ENCODE peak calls at places on chromosomes 12 and 14, in seven cellular contexts. D is CD8-positive, alpha-beta memory T cell; J is NB4; E is stromal cell of bone marrow; Y is NCI-H69; C is EL; H is neural progenitor cell. L is an unnamed sample.

GRCh38 chr14:90698379-90698869 is 117.8 kb downstream of the TTC7B start:
- DNase-seq in D (no peak), J (no peak), E (peak), Y (peak), C (peak), H (no peak), L (no peak)

GRCh38 chr12:43835656-43836454 is at the start of gene TMEM117:
- DNase-seq in D (peak), J (peak), E (no peak), Y (peak), C (peak), H (peak), L (peak)

GRCh38 chr12:47757840-47758583 is 668 bp downstream of the RAPGEF3 start:
- DNase-seq in D (no peak), J (peak), E (no peak), Y (peak), C (no peak), H (peak), L (no peak)

GRCh38 chr12:124152733-124153132 is 142.2 kb upstream of the RFLNA start:
- DNase-seq in D (no peak), J (no peak), E (no peak), Y (no peak), C (no peak), H (no peak), L (no peak)

GRCh38 chr14:91418387-91419043 is 895 bp upstream of the CCDC88C start:
- DNase-seq in D (peak), J (peak), E (no peak), Y (peak), C (peak), H (peak), L (peak)

GRCh38 chr14:42665083-42665482 is 1058.4 kb downstream of the LRFN5 start:
- DNase-seq in D (no peak), J (no peak), E (no peak), Y (peak), C (no peak), H (no peak), L (peak)

GRCh38 chr14:57066887-57067513 is 201.7 kb downstream of the EXOC5 start:
- DNase-seq in D (no peak), J (peak), E (no peak), Y (peak), C (no peak), H (peak), L (peak)

GRCh38 chr12:65335021-65335714 is 56.7 kb downstream of the MSRB3 start:
- DNase-seq in D (no peak), J (peak), E (peak), Y (no peak), C (peak), H (no peak), L (no peak)

GRCh38 chr12:69241444-69242092 is 2.2 kb downstream of the CPSF6 start:
- DNase-seq in D (no peak), J (peak), E (no peak), Y (peak), C (no peak), H (no peak), L (no peak)

GRCh38 chr12:131087991-131088700 is 134.4 kb downstream of the ADGRD1 start:
- DNase-seq in D (no peak), J (no peak), E (no peak), Y (no peak), C (no peak), H (no peak), L (no peak)

GRCh38 chr12:1583421-1584078 is 10.8 kb downstream of the FBXL14 start:
- DNase-seq in D (peak), J (peak), E (no peak), Y (peak), C (peak), H (peak), L (peak)

GRCh38 chr12:94305293-94305957 is 154.2 kb downstream of the CEP83 start:
- DNase-seq in D (no peak), J (no peak), E (peak), Y (no peak), C (no peak), H (no peak), L (no peak)

GRCh38 chr14:24348186-24348585 is 8.4 kb upstream of the RIPK3 start:
- DNase-seq in D (no peak), J (no peak), E (no peak), Y (no peak), C (no peak), H (no peak), L (no peak)

GRCh38 chr12:100473716-100474150 is at the start of gene NR1H4:
- DNase-seq in D (no peak), J (no peak), E (peak), Y (peak), C (peak), H (no peak), L (no peak)

GRCh38 chr12:62581288-62582064 is 114.8 kb downstream of the MON2 start:
- DNase-seq in D (peak), J (peak), E (peak), Y (peak), C (peak), H (peak), L (peak)

GRCh38 chr14:36519431-36520321 is at the start of gene NKX2-1:
- DNase-seq in D (no peak), J (peak), E (no peak), Y (peak), C (no peak), H (peak), L (no peak)

GRCh38 chr12:123813349-123813748 is 51.2 kb downstream of the DNAH10 start:
- DNase-seq in D (no peak), J (no peak), E (peak), Y (no peak), C (peak), H (no peak), L (no peak)

GRCh38 chr14:23154876-23155587 is 28.4 kb downstream of the SLC7A8 start:
- DNase-seq in D (no peak), J (no peak), E (peak), Y (no peak), C (peak), H (peak), L (no peak)

GRCh38 chr12:112107306-112107705 is 1.3 kb downstream of the NAA25 start:
- DNase-seq in D (no peak), J (no peak), E (no peak), Y (no peak), C (no peak), H (no peak), L (no peak)

GRCh38 chr12:67593041-67593870 is 55.3 kb upstream of the DYRK2 start:
- DNase-seq in D (no peak), J (no peak), E (peak), Y (no peak), C (peak), H (no peak), L (no peak)

GRCh38 chr12:70366581-70367267 is 634 bp downstream of the KCNMB4 start:
- DNase-seq in D (peak), J (peak), E (no peak), Y (peak), C (peak), H (peak), L (peak)

GRCh38 chr12:118778077-118778476 is 203.3 kb upstream of the SRRM4 start:
- DNase-seq in D (no peak), J (no peak), E (no peak), Y (no peak), C (no peak), H (no peak), L (no peak)

GRCh38 chr12:55885113-55885512 is 42.4 kb upstream of the MMP19 start:
- DNase-seq in D (no peak), J (no peak), E (no peak), Y (no peak), C (no peak), H (no peak), L (no peak)

GRCh38 chr12:28958553-28959195 is 190.4 kb upstream of the FAR2 start:
- DNase-seq in D (no peak), J (no peak), E (peak), Y (no peak), C (no peak), H (no peak), L (no peak)

GRCh38 chr14:81452766-81453165 is 52.6 kb upstream of the STON2 start:
- DNase-seq in D (no peak), J (no peak), E (no peak), Y (peak), C (no peak), H (no peak), L (no peak)

GRCh38 chr14:97802430-97802829 is 1005.2 kb downstream of the VRK1 start:
- DNase-seq in D (no peak), J (no peak), E (no peak), Y (no peak), C (no peak), H (no peak), L (no peak)

GRCh38 chr12:109436181-109436546 is 40.9 kb downstream of the KCTD10 start:
- DNase-seq in D (no peak), J (no peak), E (no peak), Y (no peak), C (no peak), H (no peak), L (no peak)

GRCh38 chr12:115946867-115947695 is 330.4 kb downstream of the MED13L start:
- DNase-seq in D (no peak), J (peak), E (no peak), Y (peak), C (peak), H (peak), L (no peak)

L was measured in NCI-H146.